ENCODE peak calls at places on chromosomes 13 and 19, in eight cellular contexts. Q is hepatocyte; G is CD8-positive, alpha-beta T cell; R is heart left ventricle; T is psoas muscle; C is nephron progenitor cell; H is IMR-90; J is neural crest cell. I is an unnamed sample.

GRCh38 chr19:29671393-29672076 is 6.3 kb downstream of the PLEKHF1 start:
- DNase-seq in Q (peak; percentile 76), G (peak; percentile 73), R (no peak), T (peak; percentile 65), C (no peak), H (no peak), J (no peak), I (no peak)

GRCh38 chr13:47459512-47459911 is 541.6 kb downstream of the SUCLA2 start:
- DNase-seq in Q (peak; percentile 13), G (no peak), R (no peak), T (no peak), C (no peak), H (peak; percentile 43), J (no peak), I (no peak)

GRCh38 chr19:55247621-55248099 is 11.2 kb downstream of the PPP6R1 start:
- DNase-seq in Q (no peak), G (no peak), R (peak; percentile 65), T (peak; percentile 45), C (no peak), H (no peak), J (no peak), I (no peak)

GRCh38 chr13:50015263-50015662 is at the start of gene KCNRG:
- DNase-seq in Q (no peak), G (no peak), R (no peak), T (no peak), C (no peak), H (peak; percentile 39), J (no peak), I (no peak)

GRCh38 chr13:95099541-95099940 is 201.7 kb downstream of the ABCC4 start:
- DNase-seq in Q (no peak), G (no peak), R (no peak), T (no peak), C (no peak), H (peak; percentile 28), J (no peak), I (no peak)

GRCh38 chr13:110244096-110244830 is 62.7 kb downstream of the COL4A1 start:
- DNase-seq in Q (no peak), G (no peak), R (no peak), T (no peak), C (no peak), H (peak; percentile 42), J (no peak), I (no peak)

GRCh38 chr13:22187329-22187728 is 516.5 kb downstream of the FGF9 start:
- DNase-seq in Q (no peak), G (no peak), R (no peak), T (no peak), C (no peak), H (peak; percentile 11), J (no peak), I (no peak)

GRCh38 chr19:38012944-38013343 is 105.9 kb downstream of the SIPA1L3 start:
- DNase-seq in Q (no peak), G (no peak), R (no peak), T (no peak), C (no peak), H (no peak), J (no peak), I (no peak)

GRCh38 chr19:40982594-40983101 is 8.4 kb upstream of the CYP2B6 start:
- DNase-seq in Q (peak; percentile 41), G (no peak), R (no peak), T (no peak), C (no peak), H (peak; percentile 32), J (no peak), I (no peak)

GRCh38 chr13:89027694-89028306 is 1356.6 kb downstream of the SLITRK5 start:
- DNase-seq in Q (no peak), G (no peak), R (no peak), T (no peak), C (no peak), H (no peak), J (no peak), I (no peak)

GRCh38 chr19:50496189-50497029 is 14.6 kb downstream of the JOSD2 start:
- DNase-seq in Q (no peak), G (no peak), R (peak; percentile 79), T (peak; percentile 52), C (peak; percentile 42), H (no peak), J (peak; percentile 70), I (no peak)

GRCh38 chr19:12913011-12913561 is 6.0 kb downstream of the SYCE2 start:
- DNase-seq in Q (peak; percentile 75), G (no peak), R (peak; percentile 79), T (peak; percentile 65), C (peak; percentile 29), H (peak; percentile 42), J (no peak), I (peak; percentile 32)

GRCh38 chr19:16375157-16375935 is 50.7 kb downstream of the KLF2 start:
- DNase-seq in Q (no peak), G (no peak), R (no peak), T (no peak), C (no peak), H (no peak), J (no peak), I (no peak)
- TF ChIP-seq CTCF in Q (no peak), G (no peak), R (no peak), T (no peak), C (no peak), H (no peak), J (no peak), I (no peak)

GRCh38 chr13:99370476-99371272 is 63.5 kb upstream of the GPR183 start:
- DNase-seq in Q (no peak), G (no peak), R (no peak), T (no peak), C (no peak), H (no peak), J (no peak), I (no peak)

GRCh38 chr13:99374169-99374991 is 67.2 kb upstream of the GPR183 start:
- DNase-seq in Q (no peak), G (no peak), R (no peak), T (no peak), C (no peak), H (no peak), J (no peak), I (no peak)

GRCh38 chr13:99374994-99375805 is 68.0 kb upstream of the GPR183 start:
- DNase-seq in Q (no peak), G (peak; percentile 71), R (no peak), T (no peak), C (no peak), H (no peak), J (no peak), I (no peak)

GRCh38 chr13:99373436-99373835 is 66.2 kb upstream of the GPR183 start:
- DNase-seq in Q (no peak), G (no peak), R (no peak), T (no peak), C (no peak), H (no peak), J (no peak), I (no peak)

DNA sequence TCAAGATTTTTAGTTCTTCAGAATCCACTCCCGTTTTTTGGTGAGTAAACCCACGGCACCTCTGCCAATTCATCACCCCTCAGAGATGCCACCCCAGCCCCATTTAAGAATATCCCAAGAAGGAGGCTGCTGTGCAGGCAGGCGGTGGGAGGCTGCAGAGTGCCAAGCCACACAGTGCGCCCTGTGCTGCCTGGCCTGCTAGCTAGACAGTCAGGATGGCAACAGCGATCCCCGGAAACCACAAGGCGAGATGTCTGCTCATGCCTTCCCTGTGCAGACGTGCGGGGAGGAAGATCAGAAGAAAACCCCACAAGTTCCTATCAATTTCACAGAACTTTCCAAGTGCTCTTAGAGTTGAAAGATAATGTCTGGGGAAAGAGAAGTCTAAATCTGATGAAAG is 64.8 kb upstream of the GPR183 start:
- DNase-seq in Q (no peak), G (peak; percentile 49), R (no peak), T (no peak), C (no peak), H (no peak), J (no peak), I (no peak)
- TF ChIP-seq CTCF in Q (no peak), G (no peak), R (no peak), T (no peak), C (no peak), H (no peak), J (no peak), I (no peak)

GRCh38 chr19:18522124-18522861 is 423 bp upstream of the ELL start:
- DNase-seq in Q (peak; percentile 100), G (peak; percentile 100), R (peak; percentile 100), T (peak; percentile 100), C (peak; percentile 100), H (peak; percentile 100), J (peak; percentile 100), I (peak; percentile 100)
- TF ChIP-seq CTCF in Q (no peak), G (no peak), R (no peak), T (peak; percentile 11), C (no peak), H (peak; percentile 34), J (no peak), I (peak; percentile 12)

GRCh38 chr19:33950141-33950805 is 153.6 kb downstream of the KCTD15 start:
- DNase-seq in Q (no peak), G (no peak), R (no peak), T (no peak), C (no peak), H (no peak), J (no peak), I (no peak)

GRCh38 chr19:33946535-33947323 is 150.1 kb downstream of the KCTD15 start:
- DNase-seq in Q (no peak), G (no peak), R (no peak), T (no peak), C (no peak), H (no peak), J (no peak), I (no peak)

GRCh38 chr19:33948651-33949335 is 152.1 kb downstream of the KCTD15 start:
- DNase-seq in Q (no peak), G (no peak), R (no peak), T (no peak), C (no peak), H (no peak), J (no peak), I (no peak)

GRCh38 chr19:33953023-33953422 is 156.4 kb downstream of the KCTD15 start:
- DNase-seq in Q (no peak), G (no peak), R (no peak), T (no peak), C (no peak), H (no peak), J (no peak), I (no peak)

DNA sequence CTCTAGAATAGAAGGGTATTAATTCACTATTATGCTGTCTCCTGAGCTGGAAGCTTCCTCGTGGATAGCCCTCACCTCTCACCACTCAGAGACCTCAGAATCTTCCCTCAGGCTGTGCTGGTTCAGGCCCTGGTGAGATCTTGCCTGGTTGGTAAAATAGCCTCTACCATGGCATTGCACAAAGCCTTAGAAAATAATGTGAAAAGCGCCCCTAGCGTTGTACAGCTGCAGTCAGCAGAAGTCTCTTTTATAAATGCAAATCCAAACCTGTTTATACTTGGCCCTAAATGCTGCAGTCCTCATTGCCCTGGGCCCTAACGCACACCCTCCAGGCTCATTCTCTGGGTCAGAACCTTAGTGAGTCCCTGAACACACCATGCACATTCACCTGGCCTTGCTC is 150.9 kb downstream of the KCTD15 start:
- DNase-seq in Q (no peak), G (no peak), R (no peak), T (no peak), C (no peak), H (no peak), J (no peak), I (no peak)
- TF ChIP-seq CTCF in Q (no peak), G (no peak), R (no peak), T (no peak), C (no peak), H (peak; percentile 10), J (no peak), I (no peak)